ENCODE peak calls at places on chromosomes 6 and 20, in five cellular contexts. One of them, this sample, is unnamed.

GRCh38 chr6:29763491-29764289 is 40.5 kb downstream of the HLA-F start:
- DNase-seq in cardiac fibroblast: peak; percentile 80
- DNase-seq in effector CD4-positive, alpha-beta T cell: no peak
- DNase-seq in activated T-helper 1 cell treated with anti-CD3 and anti-CD28 coated beads, Interleukin-12 subunit alpha, Interleukin-12 subunit beta, Interleukin-2, Interleukin-4 antibody, amounts not matched to agents 30 ng/mL and 10 ng/mL and 1 ng/mL, durations not matched to agents 14 hours and 24 hours and 36 hours: no peak
- DNase-seq in NCI-H510A: no peak
- DNase-seq in this sample: no peak

GRCh38 chr6:39114395-39114706 is 635 bp downstream of the SAYSD1 start:
- DNase-seq in cardiac fibroblast: no peak
- DNase-seq in effector CD4-positive, alpha-beta T cell: no peak
- DNase-seq in activated T-helper 1 cell treated with anti-CD3 and anti-CD28 coated beads, Interleukin-12 subunit alpha, Interleukin-12 subunit beta, Interleukin-2, Interleukin-4 antibody, amounts not matched to agents 30 ng/mL and 10 ng/mL and 1 ng/mL, durations not matched to agents 14 hours and 24 hours and 36 hours: no peak
- DNase-seq in NCI-H510A: no peak
- DNase-seq in this sample: no peak

GRCh38 chr6:30344868-30345671 is at the start of gene RPP21:
- DNase-seq in cardiac fibroblast: peak; percentile 78
- DNase-seq in effector CD4-positive, alpha-beta T cell: peak; percentile 81
- DNase-seq in activated T-helper 1 cell treated with anti-CD3 and anti-CD28 coated beads, Interleukin-12 subunit alpha, Interleukin-12 subunit beta, Interleukin-2, Interleukin-4 antibody, amounts not matched to agents 30 ng/mL and 10 ng/mL and 1 ng/mL, durations not matched to agents 14 hours and 24 hours and 36 hours: peak; percentile 84
- DNase-seq in NCI-H510A: peak; percentile 65
- DNase-seq in this sample: peak; percentile 94

GRCh38 chr6:88359530-88360202 is 193.5 kb upstream of the CNR1 start:
- DNase-seq in cardiac fibroblast: no peak
- DNase-seq in effector CD4-positive, alpha-beta T cell: no peak
- DNase-seq in activated T-helper 1 cell treated with anti-CD3 and anti-CD28 coated beads, Interleukin-12 subunit alpha, Interleukin-12 subunit beta, Interleukin-2, Interleukin-4 antibody, amounts not matched to agents 30 ng/mL and 10 ng/mL and 1 ng/mL, durations not matched to agents 14 hours and 24 hours and 36 hours: no peak
- DNase-seq in NCI-H510A: no peak
- DNase-seq in this sample: no peak

GRCh38 chr20:32017711-32018251 is 7.5 kb downstream of the CCM2L start:
- DNase-seq in cardiac fibroblast: no peak
- DNase-seq in effector CD4-positive, alpha-beta T cell: peak; percentile 31
- DNase-seq in activated T-helper 1 cell treated with anti-CD3 and anti-CD28 coated beads, Interleukin-12 subunit alpha, Interleukin-12 subunit beta, Interleukin-2, Interleukin-4 antibody, amounts not matched to agents 30 ng/mL and 10 ng/mL and 1 ng/mL, durations not matched to agents 14 hours and 24 hours and 36 hours: no peak
- DNase-seq in NCI-H510A: peak; percentile 96
- DNase-seq in this sample: no peak

GRCh38 chr20:63378626-63379025 is 17.5 kb upstream of the CHRNA4 start:
- DNase-seq in cardiac fibroblast: no peak
- DNase-seq in effector CD4-positive, alpha-beta T cell: no peak
- DNase-seq in activated T-helper 1 cell treated with anti-CD3 and anti-CD28 coated beads, Interleukin-12 subunit alpha, Interleukin-12 subunit beta, Interleukin-2, Interleukin-4 antibody, amounts not matched to agents 30 ng/mL and 10 ng/mL and 1 ng/mL, durations not matched to agents 14 hours and 24 hours and 36 hours: no peak
- DNase-seq in NCI-H510A: no peak
- DNase-seq in this sample: no peak

GRCh38 chr6:140061422-140062041 is 687.1 kb upstream of the CITED2 start:
- DNase-seq in cardiac fibroblast: no peak
- DNase-seq in effector CD4-positive, alpha-beta T cell: no peak
- DNase-seq in activated T-helper 1 cell treated with anti-CD3 and anti-CD28 coated beads, Interleukin-12 subunit alpha, Interleukin-12 subunit beta, Interleukin-2, Interleukin-4 antibody, amounts not matched to agents 30 ng/mL and 10 ng/mL and 1 ng/mL, durations not matched to agents 14 hours and 24 hours and 36 hours: no peak
- DNase-seq in NCI-H510A: no peak
- DNase-seq in this sample: no peak

GRCh38 chr6:124989136-124989983 is 27.1 kb downstream of the RNF217 start:
- DNase-seq in cardiac fibroblast: no peak
- DNase-seq in effector CD4-positive, alpha-beta T cell: no peak
- DNase-seq in activated T-helper 1 cell treated with anti-CD3 and anti-CD28 coated beads, Interleukin-12 subunit alpha, Interleukin-12 subunit beta, Interleukin-2, Interleukin-4 antibody, amounts not matched to agents 30 ng/mL and 10 ng/mL and 1 ng/mL, durations not matched to agents 14 hours and 24 hours and 36 hours: no peak
- DNase-seq in NCI-H510A: no peak
- DNase-seq in this sample: no peak

GRCh38 chr6:41371461-41371991 is 36.1 kb downstream of the NCR2 start:
- DNase-seq in cardiac fibroblast: peak; percentile 55
- DNase-seq in effector CD4-positive, alpha-beta T cell: no peak
- DNase-seq in activated T-helper 1 cell treated with anti-CD3 and anti-CD28 coated beads, Interleukin-12 subunit alpha, Interleukin-12 subunit beta, Interleukin-2, Interleukin-4 antibody, amounts not matched to agents 30 ng/mL and 10 ng/mL and 1 ng/mL, durations not matched to agents 14 hours and 24 hours and 36 hours: no peak
- DNase-seq in NCI-H510A: no peak
- DNase-seq in this sample: no peak

GRCh38 chr20:24045621-24046020 is 57.0 kb upstream of the GGTLC1 start:
- DNase-seq in cardiac fibroblast: no peak
- DNase-seq in effector CD4-positive, alpha-beta T cell: no peak
- DNase-seq in activated T-helper 1 cell treated with anti-CD3 and anti-CD28 coated beads, Interleukin-12 subunit alpha, Interleukin-12 subunit beta, Interleukin-2, Interleukin-4 antibody, amounts not matched to agents 30 ng/mL and 10 ng/mL and 1 ng/mL, durations not matched to agents 14 hours and 24 hours and 36 hours: peak; percentile 24
- DNase-seq in NCI-H510A: no peak
- DNase-seq in this sample: no peak

GRCh38 chr6:43076093-43076927 is at the start of gene PTK7:
- DNase-seq in cardiac fibroblast: peak; percentile 75
- DNase-seq in effector CD4-positive, alpha-beta T cell: no peak
- DNase-seq in activated T-helper 1 cell treated with anti-CD3 and anti-CD28 coated beads, Interleukin-12 subunit alpha, Interleukin-12 subunit beta, Interleukin-2, Interleukin-4 antibody, amounts not matched to agents 30 ng/mL and 10 ng/mL and 1 ng/mL, durations not matched to agents 14 hours and 24 hours and 36 hours: no peak
- DNase-seq in NCI-H510A: peak; percentile 82
- DNase-seq in this sample: no peak